ENCODE peak calls at places on chromosomes 7 and 10, in five cellular contexts. B is stimulated activated CD4-positive, alpha-beta T cell treated with anti-CD3 and anti-CD28 coated beads, TNF-alpha, amount 100 ng/mL, for 1 hour; U is DMS79; N is T-cell; X is HCT116. L is an unnamed sample.

GRCh38 chr7:30012757-30013156 is 13.7 kb downstream of the FKBP14 start:
- DNase-seq in U (no peak), N (no peak), X (no peak), B (no peak), L (no peak)

GRCh38 chr10:35225204-35225603 is 98.6 kb downstream of the CREM start:
- DNase-seq in X (no peak), U (no peak), B (no peak), N (no peak), L (no peak)

GRCh38 chr10:110260746-110261477 is 43.8 kb downstream of the SMNDC1 start:
- DNase-seq in N (no peak), U (no peak), X (no peak), B (no peak), L (no peak)

GRCh38 chr7:155804431-155804831 is 7.8 kb downstream of the SHH start:
- DNase-seq in U (no peak), N (no peak), X (no peak), B (no peak), L (no peak)

GRCh38 chr10:129643266-129643665 is 176.2 kb downstream of the MGMT start:
- DNase-seq in U (no peak), N (no peak), B (no peak), X (no peak), L (no peak)

GRCh38 chr10:3415038-3415736 is 242.6 kb upstream of the PITRM1 start:
- DNase-seq in X (no peak), N (no peak), B (no peak), U (no peak), L (no peak)

GRCh38 chr10:132422931-132423813 is 26.2 kb downstream of the PWWP2B start:
- DNase-seq in U (no peak), X (no peak), B (no peak), N (no peak), L (no peak)

GRCh38 chr10:34216348-34216908 is 598.7 kb downstream of the PARD3 start:
- DNase-seq in U (no peak), B (no peak), N (no peak), X (no peak), L (no peak)

GRCh38 chr10:45418859-45419672 is 45.0 kb downstream of the ALOX5 start:
- DNase-seq in N (peak; percentile 26), X (no peak), U (peak; percentile 30), B (no peak), L (no peak)

GRCh38 chr7:41940760-41941343 is 238.0 kb upstream of the INHBA start:
- DNase-seq in U (peak; percentile 28), X (peak; percentile 32), B (no peak), N (no peak), L (no peak)

GRCh38 chr7:111282626-111283025 is 191.7 kb downstream of the LRRN3 start:
- DNase-seq in N (no peak), U (no peak), B (no peak), X (no peak), L (no peak)

GRCh38 chr7:46776790-46777189 is 805.1 kb downstream of the TNS3 start:
- DNase-seq in N (no peak), U (no peak), X (no peak), B (no peak), L (no peak)

L was measured in NCI-H187 treated with DMSO at 0.1 percent for 48 hours.